ENCODE peak calls at places on chromosome 22, in four cellular contexts. Y, C, P and Q are unnamed samples.
A peak's percentile ranks its signal among the peaks of the same experiment; 100 is the strongest.

GRCh38 chr22:37248251-37248650 is 4.2 kb upstream of the RAC2 start:
- DNase-seq in Y (no peak), C (no peak), P (no peak), Q (no peak)

GRCh38 chr22:23780146-23780748 is 6.5 kb upstream of the SMARCB1 start:
- DNase-seq in Y (no peak), C (no peak), P (no peak), Q (no peak)

GRCh38 chr22:27791494-27792241 is 9.9 kb downstream of the MN1 start:
- DNase-seq in Y (no peak), C (no peak), P (no peak), Q (no peak)

GRCh38 chr22:49298834-49299750 is 528.6 kb downstream of the BRD1 start:
- DNase-seq in Y (no peak), C (no peak), P (no peak), Q (no peak)

GRCh38 chr22:23199159-23199558 is 18.9 kb downstream of the BCR start:
- DNase-seq in Y (no peak), C (no peak), P (no peak), Q (no peak)

GRCh38 chr22:26970809-26971394 is 313.5 kb downstream of the MIAT start:
- DNase-seq in Y (no peak), C (no peak), P (no peak), Q (no peak)

GRCh38 chr22:36445158-36445668 is 36.2 kb downstream of the TXN2 start:
- DNase-seq in Y (no peak), C (no peak), P (peak; percentile 51), Q (no peak)

GRCh38 chr22:46758867-46759290 is 3.6 kb upstream of the TBC1D22A start:
- DNase-seq in Y (peak; percentile 65), C (no peak), P (no peak), Q (peak; percentile 62)

GRCh38 chr22:38125731-38126344 is 15.4 kb upstream of the BAIAP2L2 start:
- DNase-seq in Y (no peak), C (no peak), P (no peak), Q (no peak)

GRCh38 chr22:34696557-34696956 is 369.4 kb upstream of the ISX start:
- DNase-seq in Y (peak; percentile 63), C (no peak), P (no peak), Q (no peak)

GRCh38 chr22:45096256-45096907 is 67.3 kb upstream of the NUP50 start:
- DNase-seq in Y (peak; percentile 76), C (peak; percentile 46), P (no peak), Q (peak; percentile 48)

GRCh38 chr22:31253949-31254348 is 38.3 kb downstream of the PIK3IP1 start:
- DNase-seq in Y (no peak), C (no peak), P (no peak), Q (peak; percentile 99)

GRCh38 chr22:46421272-46421671 is 85.8 kb downstream of the TRMU start:
- DNase-seq in Y (no peak), C (no peak), P (no peak), Q (no peak)

GRCh38 chr22:46355996-46356471 is 20.5 kb downstream of the TRMU start:
- DNase-seq in Y (no peak), C (no peak), P (no peak), Q (no peak)

GRCh38 chr22:35440129-35440528 is 40.2 kb downstream of the MCM5 start:
- DNase-seq in Y (no peak), C (no peak), P (no peak), Q (no peak)

GRCh38 chr22:50601669-50602337 is 1.2 kb downstream of the MAPK8IP2 start:
- DNase-seq in Y (no peak), C (no peak), P (no peak), Q (no peak)

GRCh38 chr22:44582016-44582415 is 84.0 kb upstream of the RTL6 start:
- DNase-seq in Y (no peak), C (no peak), P (no peak), Q (no peak)

GRCh38 chr22:35367331-35367886 is 13.5 kb upstream of the HMOX1 start:
- DNase-seq in Y (peak; percentile 66), C (no peak), P (no peak), Q (no peak)

GRCh38 chr22:46914481-46914880 is 152.0 kb downstream of the TBC1D22A start:
- DNase-seq in Y (no peak), C (no peak), P (no peak), Q (no peak)

GRCh38 chr22:42065408-42066132 is 5.0 kb downstream of the NAGA start:
- DNase-seq in Y (no peak), C (no peak), P (no peak), Q (no peak)

GRCh38 chr22:18000441-18001039 is 23.8 kb downstream of the MICAL3 start:
- DNase-seq in Y (peak; percentile 37), C (no peak), P (no peak), Q (no peak)

GRCh38 chr22:46368422-46368821 is 32.9 kb downstream of the TRMU start:
- DNase-seq in Y (no peak), C (no peak), P (no peak), Q (no peak)

GRCh38 chr22:49976439-49977175 is 16.0 kb downstream of the PIM3 start:
- DNase-seq in Y (peak; percentile 80), C (no peak), P (no peak), Q (no peak)

GRCh38 chr22:26669060-26669481 is 11.7 kb downstream of the MIAT start:
- DNase-seq in Y (peak; percentile 80), C (peak; percentile 75), P (no peak), Q (peak; percentile 53)

GRCh38 chr22:29142116-29142515 is 63.6 kb upstream of the EMID1 start:
- DNase-seq in Y (no peak), C (no peak), P (no peak), Q (no peak)

GRCh38 chr22:39278040-39278439 is 33.3 kb upstream of the PDGFB start:
- DNase-seq in Y (no peak), C (no peak), P (no peak), Q (no peak)

GRCh38 chr22:33656808-33657628 is 263.3 kb downstream of the LARGE1 start:
- DNase-seq in Y (no peak), C (no peak), P (no peak), Q (no peak)

GRCh38 chr22:27378343-27378800 is 423.2 kb downstream of the MN1 start:
- DNase-seq in Y (no peak), C (no peak), P (no peak), Q (no peak)

GRCh38 chr22:47189056-47189916 is 426.8 kb downstream of the TBC1D22A start:
- DNase-seq in Y (no peak), C (no peak), P (no peak), Q (no peak)

GRCh38 chr22:28798810-28799124 is 1.6 kb downstream of the XBP1 start:
- DNase-seq in Y (no peak), C (no peak), P (no peak), Q (no peak)